ENCODE peak calls at places on chromosomes 12 and 14, in five cellular contexts. F, L, P, K and B are unnamed samples.

GRCh38 chr12:122048156-122048555 is 26.5 kb downstream of the BCL7A start:
- DNase-seq in L (no peak), K (no peak), P (no peak), F (no peak), B (no peak)

GRCh38 chr12:9597365-9597764 is 10.4 kb downstream of the KLRB1 start:
- DNase-seq in K (no peak), L (no peak), F (no peak), P (no peak), B (no peak)

GRCh38 chr12:52434760-52435530 is 774 bp upstream of the KRT75 start:
- DNase-seq in F (no peak), P (peak; percentile 81), K (peak; percentile 90), L (no peak), B (no peak)

GRCh38 chr14:101225116-101225728 is 321.7 kb upstream of the RTL1 start:
- DNase-seq in K (no peak), P (no peak), F (no peak), L (no peak), B (no peak)

GRCh38 chr12:5066251-5066650 is 22.6 kb downstream of the KCNA5 start:
- DNase-seq in P (no peak), F (no peak), K (no peak), L (no peak), B (no peak)

GRCh38 chr12:70638639-70639349 is 1.6 kb upstream of the PTPRB start:
- DNase-seq in L (peak; percentile 54), K (peak; percentile 45), F (no peak), P (peak; percentile 60), B (no peak)

GRCh38 chr12:4118017-4118510 is 155.5 kb upstream of the CCND2 start:
- DNase-seq in P (no peak), L (no peak), K (peak; percentile 45), F (no peak), B (no peak)

GRCh38 chr14:34324363-34324795 is 137.7 kb downstream of the SPTSSA start:
- DNase-seq in K (peak; percentile 5), P (peak; percentile 67), L (peak; percentile 37), F (peak; percentile 69), B (peak; percentile 75)

GRCh38 chr12:42385341-42385841 is 59.4 kb downstream of the PPHLN1 start:
- DNase-seq in K (no peak), F (no peak), L (no peak), P (no peak), B (no peak)

GRCh38 chr14:24392327-24393098 is 6.3 kb upstream of the NYNRIN start:
- DNase-seq in L (peak; percentile 70), P (peak; percentile 85), F (peak; percentile 45), K (peak; percentile 73), B (no peak)

GRCh38 chr14:63563370-63564026 is 20.3 kb upstream of the PPP2R5E start:
- DNase-seq in L (peak; percentile 44), F (no peak), P (peak; percentile 88), K (peak; percentile 83), B (no peak)

GRCh38 chr14:81221579-81222102 is 882 bp upstream of the GTF2A1 start:
- DNase-seq in P (no peak), K (no peak), F (peak; percentile 35), L (no peak), B (no peak)

GRCh38 chr14:96138241-96138640 is 66.4 kb upstream of the BDKRB2 start:
- DNase-seq in L (no peak), K (no peak), F (no peak), P (no peak), B (no peak)

GRCh38 chr12:131803995-131804521 is 24.1 kb upstream of the MMP17 start:
- DNase-seq in P (peak; percentile 31), F (no peak), L (peak; percentile 79), K (no peak), B (no peak)

GRCh38 chr14:35124127-35124526 is 1.8 kb downstream of the PRORP start:
- DNase-seq in L (no peak), K (no peak), F (no peak), P (no peak), B (no peak)

GRCh38 chr14:75711796-75712211 is 50.8 kb downstream of the TTLL5 start:
- DNase-seq in P (peak; percentile 96), L (peak; percentile 46), K (peak; percentile 90), F (peak; percentile 28), B (peak; percentile 88)

GRCh38 chr12:82299617-82300016 is 58.6 kb downstream of the CCDC59 start:
- DNase-seq in F (peak; percentile 52), K (no peak), L (no peak), P (no peak), B (no peak)

GRCh38 chr14:68975667-68976066 is 3.4 kb downstream of the ACTN1 start:
- DNase-seq in K (peak; percentile 85), P (no peak), F (no peak), L (peak; percentile 46), B (no peak)

GRCh38 chr12:65162609-65163008 is 6.8 kb upstream of the LEMD3 start:
- DNase-seq in L (no peak), P (no peak), F (no peak), K (no peak), B (no peak)

GRCh38 chr12:116276433-116277216 is 868 bp downstream of the MED13L start:
- DNase-seq in K (peak; percentile 69), L (peak; percentile 67), P (peak; percentile 68), F (peak; percentile 66), B (peak; percentile 89)

GRCh38 chr12:42589465-42590323 is at the start of gene PRICKLE1:
- DNase-seq in P (peak; percentile 57), K (peak; percentile 64), F (peak; percentile 67), L (peak; percentile 69), B (peak; percentile 81)

GRCh38 chr12:89244536-89244935 is 107.8 kb downstream of the DUSP6 start:
- DNase-seq in P (no peak), K (no peak), F (no peak), L (peak; percentile 68), B (no peak)

GRCh38 chr12:111546758-111547383 is 52.2 kb downstream of the ATXN2 start:
- DNase-seq in P (no peak), K (peak; percentile 38), F (no peak), L (no peak), B (no peak)

GRCh38 chr12:2722806-2723205 is 72.0 kb upstream of the FKBP4 start:
- DNase-seq in F (no peak), P (no peak), L (no peak), K (peak; percentile 64), B (no peak)

GRCh38 chr14:76153919-76154318 is 2.2 kb downstream of the GPATCH2L start:
- DNase-seq in F (no peak), L (no peak), P (no peak), K (no peak), B (no peak)

GRCh38 chr12:26642361-26642760 is 190.6 kb downstream of the ITPR2 start:
- DNase-seq in F (no peak), P (no peak), L (no peak), K (no peak), B (no peak)

GRCh38 chr12:31519525-31519924 is 71.4 kb downstream of the DENND5B start:
- DNase-seq in F (no peak), P (no peak), L (no peak), K (no peak), B (no peak)

GRCh38 chr12:66035289-66035961 is 95.1 kb downstream of the LLPH start:
- DNase-seq in P (peak; percentile 79), K (peak; percentile 52), L (peak; percentile 71), F (peak; percentile 56), B (peak; percentile 27)

GRCh38 chr12:63163542-63163941 is 12.5 kb upstream of the AVPR1A start:
- DNase-seq in F (no peak), L (no peak), P (no peak), K (no peak), B (no peak)

GRCh38 chr14:52400846-52401245 is 86.7 kb downstream of the PTGER2 start:
- DNase-seq in P (no peak), F (no peak), K (no peak), L (no peak), B (no peak)

DNA sequence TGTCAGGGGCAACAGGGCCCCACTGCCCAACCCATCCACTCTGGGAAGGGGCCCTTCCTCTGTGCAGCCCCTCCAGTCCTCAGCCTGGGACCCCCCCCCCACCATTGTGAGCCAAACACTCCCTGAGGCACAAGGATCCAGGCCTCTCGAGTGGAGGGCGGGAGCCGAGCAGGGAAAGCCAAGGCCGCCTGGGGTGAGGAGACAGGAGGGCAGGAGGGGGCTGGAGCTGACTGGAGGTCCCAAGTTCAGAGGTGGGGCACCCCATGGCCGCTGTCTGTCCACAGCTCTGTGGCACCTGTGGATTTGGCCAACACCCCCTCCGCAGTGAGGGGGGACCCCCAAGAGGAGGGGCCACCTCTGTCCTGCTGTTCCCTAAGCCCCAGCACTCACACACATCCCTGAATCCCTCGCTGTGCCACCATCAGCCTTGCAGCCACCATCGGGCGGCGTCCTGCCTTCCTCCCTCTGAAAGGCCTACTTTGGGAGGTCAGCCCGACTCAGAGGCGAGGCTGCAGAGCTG is 25.4 kb upstream of the C14orf180 start:
- DNase-seq in P (no peak), K (no peak), L (no peak), F (no peak), B (no peak)
- H4K20me1 ChIP-seq in P (no peaks in the 10 kb centered on the region), K (no peaks in the 10 kb centered on the region), L (no peaks in the 10 kb centered on the region), F (no peaks in the 10 kb centered on the region), B (no peaks in the 10 kb centered on the region)

DNA sequence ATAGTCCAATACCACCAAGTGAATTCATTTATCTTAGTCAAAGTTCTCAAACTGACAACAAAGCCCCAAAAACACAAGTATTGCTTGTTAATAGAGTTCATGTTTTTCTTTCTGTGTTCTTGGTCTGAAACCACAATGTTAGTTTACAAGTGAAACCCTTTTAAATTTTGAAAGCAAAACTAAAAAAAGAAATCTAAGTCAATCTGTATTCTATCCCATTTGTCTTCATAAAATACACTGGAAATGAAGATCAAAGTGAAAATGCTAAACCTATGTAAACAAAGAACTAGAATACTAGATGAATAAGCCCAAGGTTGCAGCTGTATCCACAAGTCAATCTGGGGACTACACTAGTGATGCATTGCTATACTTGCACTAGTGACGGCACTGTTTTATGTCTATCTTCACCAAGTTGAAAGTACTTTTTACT is 10.4 kb downstream of the MAP4K5 start:
- DNase-seq in P (peak; percentile 29), F (no peak), L (peak; percentile 49), K (no peak), B (no peak)
- H4K20me1 ChIP-seq in P (peaks cover 34% of the 10 kb centered on the region), F (peaks cover 45% of the 10 kb centered on the region), L (no peaks in the 10 kb centered on the region), K (peaks cover 4% of the 10 kb centered on the region), B (peaks cover 82% of the 10 kb centered on the region)

GRCh38 chr12:78928200-78929074 is 63.9 kb downstream of the SYT1 start:
- DNase-seq in F (no peak), L (peak; percentile 1), K (peak; percentile 97), P (peak; percentile 53), B (no peak)
- H4K20me1 ChIP-seq in F (peaks cover 20% of the 10 kb centered on the region), L (no peaks in the 10 kb centered on the region), K (no peaks in the 10 kb centered on the region), P (no peaks in the 10 kb centered on the region), B (no peaks in the 10 kb centered on the region)

GRCh38 chr14:100118377-100119011 is 41.0 kb downstream of the DEGS2 start:
- DNase-seq in P (no peak), K (no peak), L (no peak), F (no peak), B (no peak)
- H4K20me1 ChIP-seq in P (no peaks in the 10 kb centered on the region), K (no peaks in the 10 kb centered on the region), L (no peaks in the 10 kb centered on the region), F (no peaks in the 10 kb centered on the region), B (peaks cover 22% of the 10 kb centered on the region)